ENCODE peak calls at places on chromosome 1, in four cellular contexts. W is fibroblast of lung; E is effector memory CD4-positive, alpha-beta T cell; V is MM.1S. L is an unnamed sample. For H3K4me1, the result is how much of the 10 kb centered on the place peaks cover.

GRCh38 chr1:244049969-244050834 is 881 bp upstream of the ZBTB18 start:
- DNase-seq in W (no peak), E (no peak), V (peak), L (no peak)

GRCh38 chr1:2204384-2205190 is 10.0 kb upstream of the FAAP20 start:
- DNase-seq in W (peak), E (no peak), V (no peak), L (peak)

GRCh38 chr1:183546427-183546826 is 43.8 kb downstream of the NCF2 start:
- DNase-seq in W (no peak), E (no peak), V (no peak), L (no peak)

GRCh38 chr1:207964195-207964966 is 53.5 kb upstream of the CD34 start:
- DNase-seq in W (no peak), E (no peak), V (no peak), L (no peak)

GRCh38 chr1:234212764-234213406 is 160.4 kb upstream of the COA6 start:
- DNase-seq in W (peak), E (no peak), V (peak), L (peak)

GRCh38 chr1:46301406-46302090 is 1.9 kb downstream of the LRRC41 start:
- DNase-seq in W (peak), E (no peak), V (no peak), L (peak)

GRCh38 chr1:76901158-76901767 is 34.0 kb downstream of the ST6GALNAC5 start:
- DNase-seq in W (peak), E (no peak), V (peak), L (no peak)

GRCh38 chr1:177858222-177858894 is 111.5 kb downstream of the SEC16B start:
- DNase-seq in W (peak), E (no peak), V (no peak), L (no peak)

GRCh38 chr1:218679391-218679790 is 334.3 kb downstream of the TGFB2 start:
- DNase-seq in W (no peak), E (no peak), V (no peak), L (no peak)

GRCh38 chr1:107058245-107059032 is 2.0 kb downstream of the PRMT6 start:
- DNase-seq in W (peak), E (no peak), V (no peak), L (no peak)

GRCh38 chr1:171210355-171210754 is 25.3 kb downstream of the FMO2 start:
- DNase-seq in W (peak), E (no peak), V (no peak), L (no peak)

GRCh38 chr1:228009116-228009827 is 2.5 kb downstream of the WNT3A start:
- DNase-seq in W (no peak), E (no peak), V (no peak), L (no peak)

GRCh38 chr1:225610539-225610938 is 42.4 kb downstream of the ENAH start:
- DNase-seq in W (no peak), E (no peak), V (no peak), L (no peak)

GRCh38 chr1:155912056-155912536 is 947 bp upstream of the RIT1 start:
- DNase-seq in W (no peak), E (no peak), V (peak), L (no peak)

GRCh38 chr1:58119971-58120370 is 426.6 kb downstream of the OMA1 start:
- DNase-seq in W (no peak), E (no peak), V (no peak), L (no peak)

GRCh38 chr1:29975036-29975694 is 738.8 kb downstream of the PTPRU start:
- DNase-seq in W (peak), E (no peak), V (no peak), L (no peak)

GRCh38 chr1:241702436-241702835 is 50.4 kb downstream of the WDR64 start:
- DNase-seq in W (no peak), E (no peak), V (no peak), L (no peak)

GRCh38 chr1:59640851-59641250 is 173.9 kb upstream of the HOOK1 start:
- DNase-seq in W (no peak), E (no peak), V (no peak), L (no peak)

GRCh38 chr1:98005326-98006010 is 84.6 kb upstream of the DPYD start:
- DNase-seq in W (no peak), E (no peak), V (no peak), L (no peak)

GRCh38 chr1:107767156-107767582 is 197.8 kb downstream of the VAV3 start:
- DNase-seq in W (no peak), E (no peak), V (no peak), L (no peak)

GRCh38 chr1:115832651-115833050 is 8.3 kb downstream of the NHLH2 start:
- DNase-seq in W (no peak), E (no peak), V (no peak), L (no peak)

GRCh38 chr1:89483010-89483756 is 41.4 kb upstream of the LRRC8B start:
- DNase-seq in W (peak), E (peak), V (peak), L (peak)

GRCh38 chr1:49351744-49352143 is 575.1 kb upstream of the BEND5 start:
- DNase-seq in W (no peak), E (no peak), V (no peak), L (no peak)

GRCh38 chr1:94117250-94117851 is 3.6 kb downstream of the ABCA4 start:
- DNase-seq in W (no peak), E (no peak), V (no peak), L (no peak)

GRCh38 chr1:18932879-18933278 is 23.6 kb downstream of the IFFO2 start:
- DNase-seq in W (no peak), E (no peak), V (no peak), L (no peak)

GRCh38 chr1:245216356-245217110 is 61.7 kb downstream of the KIF26B start:
- DNase-seq in W (no peak), E (no peak), V (no peak), L (no peak)

GRCh38 chr1:155996166-155996565 is 17.8 kb upstream of the ARHGEF2 start:
- DNase-seq in W (no peak), E (no peak), V (no peak), L (no peak)

GRCh38 chr1:26373789-26374188 is 1.2 kb upstream of the ZNF683 start:
- DNase-seq in W (no peak), E (no peak), V (no peak), L (no peak)

GRCh38 chr1:119878171-119878570 is 18.1 kb downstream of the ADAM30 start:
- DNase-seq in W (peak), E (no peak), V (no peak), L (no peak)

GRCh38 chr1:74534241-74534640 is 21.8 kb upstream of the LRRC53 start:
- DNase-seq in W (no peak), E (no peak), V (no peak), L (no peak)

GRCh38 chr1:101245575-101245927 is 8.7 kb downstream of the S1PR1 start:
- DNase-seq in W (no peak), E (no peak), V (no peak), L (no peak)

GRCh38 chr1:64366821-64367220 is 103.1 kb upstream of the CACHD1 start:
- DNase-seq in W (no peak), E (no peak), V (no peak), L (no peak)

GRCh38 chr1:55129194-55129728 is 85.9 kb downstream of the USP24 start:
- DNase-seq in W (peak), E (no peak), V (no peak), L (no peak)

GRCh38 chr1:151822404-151822803 is 9.2 kb downstream of the RORC start:
- DNase-seq in W (no peak), E (peak), V (no peak), L (no peak)

GRCh38 chr1:8377382-8377928 is 59.5 kb downstream of the SLC45A1 start:
- DNase-seq in W (no peak), E (no peak), V (no peak), L (no peak)
- H3K4me1 ChIP-seq in W (under half), E (under half), V (under half), L (under half)

GRCh38 chr1:206706298-206706791 is 21.6 kb downstream of the MAPKAPK2 start:
- DNase-seq in W (peak), E (no peak), V (no peak), L (no peak)
- H3K4me1 ChIP-seq in W (under half), E (half or more), V (under half), L (half or more)

DNA sequence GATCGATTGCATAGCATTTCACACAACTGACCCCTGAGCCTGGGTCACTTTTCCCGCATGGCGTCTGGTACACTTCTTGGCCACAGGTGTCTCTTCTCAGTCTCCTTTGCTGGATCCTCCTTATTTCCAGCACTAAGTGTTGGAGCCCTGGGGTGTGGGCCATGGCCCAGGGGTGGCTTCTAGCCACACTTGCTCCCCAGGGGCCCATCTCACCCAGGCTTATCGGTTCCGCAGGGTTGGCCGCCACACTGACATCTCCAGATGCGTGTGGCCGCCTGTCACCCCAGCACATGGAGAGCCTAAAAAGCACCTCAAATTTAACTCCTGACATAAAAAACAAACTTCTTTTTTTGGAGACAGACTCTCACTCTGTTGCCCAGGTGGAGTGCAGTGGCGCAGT is 2.4 kb downstream of the THAP3 start:
- DNase-seq in W (no peak), E (no peak), V (peak), L (no peak)
- H3K4me1 ChIP-seq in W (under half), E (under half), V (under half), L (under half)

DNA sequence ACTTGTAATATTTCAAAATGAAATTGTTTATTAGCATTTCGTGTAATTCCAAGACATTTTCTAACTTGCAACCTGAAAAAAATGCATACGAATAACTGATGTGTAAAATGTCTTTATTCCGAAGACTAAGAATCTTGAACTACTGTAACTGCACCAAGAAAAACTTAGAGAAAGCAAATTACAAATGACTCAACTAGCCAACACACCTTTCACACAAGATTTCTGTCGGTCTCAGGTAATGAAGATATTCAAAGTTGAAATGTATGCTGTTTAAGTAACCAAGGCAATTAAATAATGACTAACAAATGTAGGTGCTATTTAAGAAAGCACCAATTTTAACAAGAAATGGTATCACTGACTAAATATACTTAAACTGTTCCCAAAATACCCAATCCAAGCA is 2.1 kb downstream of the CLSTN1 start:
- DNase-seq in W (no peak), E (no peak), V (no peak), L (no peak)
- H3K4me1 ChIP-seq in W (under half), E (under half), V (under half), L (under half)

GRCh38 chr1:186518395-186518794 is 57.5 kb upstream of the PDC start:
- DNase-seq in W (no peak), E (no peak), V (no peak), L (no peak)
- H3K4me1 ChIP-seq in W (under half), E (under half), V (under half), L (under half)

GRCh38 chr1:24556414-24556795 is 518 bp downstream of the NCMAP start:
- DNase-seq in W (no peak), E (no peak), V (no peak), L (no peak)

GRCh38 chr1:24555591-24556413 is at the start of gene NCMAP:
- DNase-seq in W (no peak), E (peak), V (peak), L (no peak)

GRCh38 chr1:24554714-24555113 is 1.2 kb upstream of the NCMAP start:
- DNase-seq in W (no peak), E (no peak), V (no peak), L (no peak)

GRCh38 chr1:24551910-24552571 is 3.8 kb upstream of the NCMAP start:
- DNase-seq in W (peak), E (no peak), V (no peak), L (no peak)

GRCh38 chr1:24553931-24554330 is 2.0 kb upstream of the NCMAP start:
- DNase-seq in W (no peak), E (no peak), V (no peak), L (no peak)
- H3K4me1 ChIP-seq in W (under half), E (under half), V (under half), L (under half)

GRCh38 chr1:43934279-43934985 is 831 bp downstream of the ARTN start:
- DNase-seq in W (peak), E (peak), V (peak), L (peak)
- H3K4me1 ChIP-seq in W (under half), E (under half), V (under half), L (under half)

L was measured in naive thymus-derived CD4-positive, alpha-beta T cell.